ENCODE peak calls at places on chromosomes 12 and 14, in nine cellular contexts. One of them, this sample, is unnamed.

GRCh38 chr14:41000350-41000749 is 606.3 kb upstream of the LRFN5 start:
- DNase-seq in epithelial cell of esophagus: no peak
- DNase-seq in activated gamma-delta T cell: no peak
- DNase-seq in LHCN-M2: no peak
- DNase-seq in COR-L47: no peak
- DNase-seq in left ventricle myocardium superior: no peak
- DNase-seq in stromal cell of bone marrow: no peak
- DNase-seq in WTC11: no peak
- DNase-seq in activated T-helper 1 cell treated with Interleukin-2 at 50 U/mL for 16 hours: no peak
- DNase-seq in this sample: no peak

GRCh38 chr14:104689620-104690265 is 325 bp downstream of the INF2 start:
- DNase-seq in LHCN-M2: no peak
- DNase-seq in stromal cell of bone marrow: no peak
- DNase-seq in epithelial cell of esophagus: no peak
- DNase-seq in activated T-helper 1 cell treated with Interleukin-2 at 50 U/mL for 16 hours: no peak
- DNase-seq in COR-L47: no peak
- DNase-seq in WTC11: no peak
- DNase-seq in left ventricle myocardium superior: peak; percentile 46
- DNase-seq in activated gamma-delta T cell: no peak
- DNase-seq in this sample: peak; percentile 47

GRCh38 chr12:122203968-122204828 is 689 bp downstream of the B3GNT4 start:
- DNase-seq in left ventricle myocardium superior: no peak
- DNase-seq in activated gamma-delta T cell: no peak
- DNase-seq in stromal cell of bone marrow: no peak
- DNase-seq in COR-L47: no peak
- DNase-seq in LHCN-M2: no peak
- DNase-seq in epithelial cell of esophagus: no peak
- DNase-seq in activated T-helper 1 cell treated with Interleukin-2 at 50 U/mL for 16 hours: no peak
- DNase-seq in WTC11: peak; percentile 48
- DNase-seq in this sample: peak; percentile 31

GRCh38 chr14:100902792-100903191 is 730 bp downstream of the RTL1 start:
- DNase-seq in epithelial cell of esophagus: no peak
- DNase-seq in LHCN-M2: no peak
- DNase-seq in activated T-helper 1 cell treated with Interleukin-2 at 50 U/mL for 16 hours: no peak
- DNase-seq in activated gamma-delta T cell: no peak
- DNase-seq in stromal cell of bone marrow: no peak
- DNase-seq in WTC11: peak; percentile 10
- DNase-seq in COR-L47: no peak
- DNase-seq in left ventricle myocardium superior: no peak
- DNase-seq in this sample: no peak

GRCh38 chr14:55052259-55052930 is 948 bp downstream of the MAPK1IP1L start:
- DNase-seq in left ventricle myocardium superior: no peak
- DNase-seq in activated T-helper 1 cell treated with Interleukin-2 at 50 U/mL for 16 hours: no peak
- DNase-seq in epithelial cell of esophagus: peak; percentile 39
- DNase-seq in COR-L47: no peak
- DNase-seq in activated gamma-delta T cell: no peak
- DNase-seq in LHCN-M2: peak; percentile 31
- DNase-seq in WTC11: no peak
- DNase-seq in stromal cell of bone marrow: no peak
- DNase-seq in this sample: no peak

GRCh38 chr14:102540310-102541028 is 30.9 kb upstream of the ANKRD9 start:
- DNase-seq in epithelial cell of esophagus: peak; percentile 87
- DNase-seq in COR-L47: peak; percentile 98
- DNase-seq in stromal cell of bone marrow: no peak
- DNase-seq in activated T-helper 1 cell treated with Interleukin-2 at 50 U/mL for 16 hours: no peak
- DNase-seq in left ventricle myocardium superior: no peak
- DNase-seq in LHCN-M2: no peak
- DNase-seq in WTC11: no peak
- DNase-seq in activated gamma-delta T cell: no peak
- DNase-seq in this sample: no peak

GRCh38 chr12:131607658-131608447 is 103.0 kb upstream of the SFSWAP start:
- DNase-seq in epithelial cell of esophagus: no peak
- DNase-seq in stromal cell of bone marrow: no peak
- DNase-seq in LHCN-M2: no peak
- DNase-seq in WTC11: no peak
- DNase-seq in left ventricle myocardium superior: no peak
- DNase-seq in COR-L47: no peak
- DNase-seq in activated T-helper 1 cell treated with Interleukin-2 at 50 U/mL for 16 hours: no peak
- DNase-seq in activated gamma-delta T cell: no peak
- DNase-seq in this sample: no peak

GRCh38 chr12:83818888-83819287 is 1093.7 kb downstream of the SLC6A15 start:
- DNase-seq in left ventricle myocardium superior: no peak
- DNase-seq in stromal cell of bone marrow: no peak
- DNase-seq in activated gamma-delta T cell: no peak
- DNase-seq in LHCN-M2: no peak
- DNase-seq in activated T-helper 1 cell treated with Interleukin-2 at 50 U/mL for 16 hours: no peak
- DNase-seq in WTC11: no peak
- DNase-seq in epithelial cell of esophagus: peak; percentile 77
- DNase-seq in COR-L47: no peak
- DNase-seq in this sample: no peak

This sample was measured in stimulated activated naive CD8-positive, alpha-beta T cell treated with anti-CD3 and anti-CD28 coated beads, Interleukin-15, Interleukin-2, amounts not matched to agents 100 U/mL and 50 U/mL, for 24 hours.